ENCODE peak calls at places on chromosomes 5 and 9, in four cellular contexts. W is tibial nerve, B is SK-N-SH, J is GM12878. G is an unnamed sample. For H3K27me3, the result is how much of the 10 kb centered on the place peaks cover.

GRCh38 chr9:22446589-22446949 is at the start of gene DMRTA1:
- DNase-seq in J (no peak), W (peak), B (peak), G (peak)

GRCh38 chr9:131405429-131405828 is 11.5 kb downstream of the PRRC2B start:
- DNase-seq in W (no peak), J (no peak), B (no peak), G (no peak)

GRCh38 chr9:113504725-113505590 is 41.4 kb downstream of the RGS3 start:
- DNase-seq in W (no peak), B (no peak), J (no peak), G (no peak)

GRCh38 chr9:131483319-131484050 is 19.2 kb upstream of the POMT1 start:
- DNase-seq in W (no peak), B (no peak), J (no peak), G (no peak)

GRCh38 chr5:150349681-150350275 is 7.7 kb upstream of the TCOF1 start:
- DNase-seq in J (no peak), W (no peak), B (no peak), G (no peak)

GRCh38 chr5:64207978-64208377 is 42.3 kb downstream of the RNF180 start:
- DNase-seq in B (no peak), J (no peak), W (no peak), G (no peak)

GRCh38 chr9:28363180-28363579 is 789.9 kb upstream of the C9orf72 start:
- DNase-seq in J (no peak), W (no peak), B (peak), G (no peak)

GRCh38 chr9:98977246-98977681 is 33.6 kb downstream of the COL15A1 start:
- DNase-seq in B (no peak), W (no peak), J (no peak), G (no peak)

GRCh38 chr5:83865579-83865978 is 144.9 kb upstream of the HAPLN1 start:
- DNase-seq in J (no peak), B (no peak), W (no peak), G (no peak)

GRCh38 chr9:70220216-70220615 is 38.6 kb upstream of the SMC5 start:
- DNase-seq in J (no peak), W (no peak), B (no peak), G (no peak)

GRCh38 chr5:2254880-2255750 is 372.4 kb upstream of the IRX4 start:
- DNase-seq in W (no peak), J (no peak), B (no peak), G (peak)

GRCh38 chr9:137222190-137223077 is at the start of gene RNF208:
- DNase-seq in J (no peak), B (peak), W (no peak), G (no peak)

GRCh38 chr5:80757290-80757689 is 102.5 kb upstream of the DHFR start:
- DNase-seq in B (no peak), W (no peak), J (no peak), G (no peak)

GRCh38 chr9:89621031-89621430 is 16.2 kb downstream of the GADD45G start:
- DNase-seq in J (no peak), W (no peak), B (no peak), G (no peak)

GRCh38 chr9:114624656-114625055 is 13.6 kb downstream of the TMEM268 start:
- DNase-seq in W (no peak), J (no peak), B (no peak), G (no peak)

GRCh38 chr5:143826909-143827514 is 15.1 kb downstream of the HMHB1 start:
- DNase-seq in J (peak), W (no peak), B (no peak), G (no peak)

GRCh38 chr5:36944607-36945225 is 68.1 kb downstream of the NIPBL start:
- DNase-seq in J (no peak), B (peak), W (no peak), G (no peak)

GRCh38 chr5:89878140-89878570 is 531.4 kb downstream of the CETN3 start:
- DNase-seq in J (no peak), W (no peak), B (no peak), G (no peak)

GRCh38 chr5:7897014-7897600 is 28.2 kb downstream of the MTRR start:
- DNase-seq in W (no peak), B (peak), J (no peak), G (no peak)

GRCh38 chr5:109563189-109563588 is 126.5 kb upstream of the MAN2A1 start:
- DNase-seq in J (no peak), W (no peak), B (no peak), G (no peak)

GRCh38 chr9:136120119-136120393 is 1.4 kb upstream of the TMEM250 start:
- DNase-seq in W (no peak), B (no peak), J (no peak), G (no peak)

GRCh38 chr9:87405677-87406544 is 91.8 kb upstream of the DAPK1 start:
- DNase-seq in W (peak), J (no peak), B (no peak), G (no peak)

GRCh38 chr5:40689442-40689841 is 9.7 kb downstream of the PTGER4 start:
- DNase-seq in B (no peak), J (peak), W (peak), G (no peak)

GRCh38 chr9:92377904-92378303 is 26.5 kb downstream of the OGN start:
- DNase-seq in J (no peak), B (no peak), W (no peak), G (no peak)

GRCh38 chr5:139131062-139131856 is 66.9 kb downstream of the SIL1 start:
- DNase-seq in J (no peak), B (no peak), W (peak), G (no peak)

GRCh38 chr5:72244862-72245371 is 75.1 kb downstream of the MRPS27 start:
- DNase-seq in B (peak), W (no peak), J (no peak), G (no peak)

GRCh38 chr5:55860268-55860667 is 9.1 kb downstream of the IL31RA start:
- DNase-seq in W (no peak), J (no peak), B (no peak), G (no peak)

GRCh38 chr9:129641751-129642585 is at the start of gene ASB6:
- DNase-seq in J (peak), W (peak), B (peak), G (peak)
- TF ChIP-seq EP300 in J (no peak), W (peak), B (no peak), G (no peak)

GRCh38 chr9:37027582-37028424 is 6.3 kb downstream of the PAX5 start:
- DNase-seq in J (peak), W (peak), B (peak), G (no peak)
- H3K27me3 ChIP-seq in J (under half), W (under half), B (half or more), G (half or more)

GRCh38 chr5:95858023-95858461 is 35.5 kb upstream of the GLRX start:
- DNase-seq in J (no peak), B (no peak), W (no peak), G (no peak)
- TF ChIP-seq EP300 in J (no peak), B (no peak), W (no peak), G (no peak)

DNA sequence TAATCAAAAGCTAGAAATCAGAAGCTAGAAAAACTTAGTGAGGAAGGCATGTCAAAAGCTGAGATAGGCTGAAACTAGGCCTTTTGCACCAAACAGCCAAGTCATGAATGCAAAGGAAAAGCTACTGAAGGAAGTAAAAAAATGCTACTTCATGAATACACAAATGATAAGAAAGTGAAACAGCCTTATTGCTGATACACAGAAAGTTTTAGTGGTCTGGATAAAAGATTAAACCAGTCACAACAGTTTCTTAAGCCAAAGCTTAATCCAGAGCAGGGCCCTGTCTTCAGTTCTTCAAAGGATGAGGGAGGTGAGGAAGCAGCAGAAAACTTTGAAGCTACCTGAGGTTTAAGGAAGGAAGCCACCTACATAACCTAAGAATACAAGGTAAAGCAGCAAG is 102.5 kb upstream of the SH3GL2 start:
- DNase-seq in B (no peak), W (no peak), J (no peak), G (no peak)
- H3K27me3 ChIP-seq in B (under half), W (under half), J (under half), G (under half)

GRCh38 chr9:96087669-96088299 is 212.3 kb downstream of the ERCC6L2 start:
- DNase-seq in W (no peak), J (no peak), B (no peak), G (no peak)
- TF ChIP-seq EP300 in W (no peak), J (no peak), B (no peak), G (no peak)

GRCh38 chr5:181052928-181053759 is 13.1 kb downstream of the BTNL9 start:
- DNase-seq in B (peak), W (no peak), J (no peak), G (no peak)
- H3K27me3 ChIP-seq in B (half or more), W (under half), J (under half), G (under half)

G was measured in esophagus muscularis mucosa.